ENCODE peak calls at places on chromosome 11, in six cellular contexts. One of them, this sample, is unnamed.

GRCh38 chr11:34284836-34285235 is 73.0 kb downstream of the ABTB2 start:
- DNase-seq in breast epithelium: no peak
- DNase-seq in heart left ventricle: no peak
- DNase-seq in spleen: no peak
- DNase-seq in gastrocnemius medialis: no peak
- DNase-seq in body of pancreas: no peak
- DNase-seq in this sample: no peak

GRCh38 chr11:128506384-128506783 is 81.0 kb downstream of the ETS1 start:
- DNase-seq in breast epithelium: no peak
- DNase-seq in gastrocnemius medialis: no peak
- DNase-seq in spleen: no peak
- DNase-seq in heart left ventricle: no peak
- DNase-seq in body of pancreas: no peak
- DNase-seq in this sample: no peak

GRCh38 chr11:10858505-10859360 is 880 bp upstream of the ZBED5 start:
- DNase-seq in gastrocnemius medialis: peak; percentile 53
- DNase-seq in heart left ventricle: peak; percentile 78
- DNase-seq in spleen: peak; percentile 92
- DNase-seq in body of pancreas: peak; percentile 65
- DNase-seq in breast epithelium: peak; percentile 60
- DNase-seq in this sample: peak; percentile 7

GRCh38 chr11:1290052-1291040 is 19.1 kb downstream of the TOLLIP start:
- DNase-seq in body of pancreas: no peak
- DNase-seq in gastrocnemius medialis: peak; percentile 8
- DNase-seq in heart left ventricle: peak; percentile 17
- DNase-seq in breast epithelium: no peak
- DNase-seq in spleen: peak; percentile 57
- DNase-seq in this sample: no peak

GRCh38 chr11:65112551-65113360 is 1.1 kb downstream of the TM7SF2 start:
- DNase-seq in breast epithelium: no peak
- DNase-seq in body of pancreas: peak; percentile 69
- DNase-seq in gastrocnemius medialis: peak; percentile 55
- DNase-seq in heart left ventricle: peak; percentile 73
- DNase-seq in spleen: peak; percentile 95
- DNase-seq in this sample: no peak

GRCh38 chr11:122769126-122769780 is 69.0 kb upstream of the CRTAM start:
- DNase-seq in spleen: no peak
- DNase-seq in breast epithelium: no peak
- DNase-seq in body of pancreas: no peak
- DNase-seq in gastrocnemius medialis: no peak
- DNase-seq in heart left ventricle: no peak
- DNase-seq in this sample: no peak

GRCh38 chr11:71947498-71947897 is 18.7 kb downstream of the RNF121 start:
- DNase-seq in spleen: no peak
- DNase-seq in gastrocnemius medialis: no peak
- DNase-seq in body of pancreas: no peak
- DNase-seq in heart left ventricle: no peak
- DNase-seq in breast epithelium: no peak
- DNase-seq in this sample: no peak

GRCh38 chr11:73188301-73188700 is 29.8 kb upstream of the P2RY2 start:
- DNase-seq in body of pancreas: no peak
- DNase-seq in gastrocnemius medialis: peak; percentile 94
- DNase-seq in heart left ventricle: peak; percentile 82
- DNase-seq in breast epithelium: no peak
- DNase-seq in spleen: no peak
- DNase-seq in this sample: no peak

GRCh38 chr11:13278620-13279486 is 1.3 kb downstream of the BMAL1 start:
- DNase-seq in breast epithelium: no peak
- DNase-seq in body of pancreas: no peak
- DNase-seq in gastrocnemius medialis: no peak
- DNase-seq in heart left ventricle: no peak
- DNase-seq in spleen: peak; percentile 87
- DNase-seq in this sample: no peak

DNA sequence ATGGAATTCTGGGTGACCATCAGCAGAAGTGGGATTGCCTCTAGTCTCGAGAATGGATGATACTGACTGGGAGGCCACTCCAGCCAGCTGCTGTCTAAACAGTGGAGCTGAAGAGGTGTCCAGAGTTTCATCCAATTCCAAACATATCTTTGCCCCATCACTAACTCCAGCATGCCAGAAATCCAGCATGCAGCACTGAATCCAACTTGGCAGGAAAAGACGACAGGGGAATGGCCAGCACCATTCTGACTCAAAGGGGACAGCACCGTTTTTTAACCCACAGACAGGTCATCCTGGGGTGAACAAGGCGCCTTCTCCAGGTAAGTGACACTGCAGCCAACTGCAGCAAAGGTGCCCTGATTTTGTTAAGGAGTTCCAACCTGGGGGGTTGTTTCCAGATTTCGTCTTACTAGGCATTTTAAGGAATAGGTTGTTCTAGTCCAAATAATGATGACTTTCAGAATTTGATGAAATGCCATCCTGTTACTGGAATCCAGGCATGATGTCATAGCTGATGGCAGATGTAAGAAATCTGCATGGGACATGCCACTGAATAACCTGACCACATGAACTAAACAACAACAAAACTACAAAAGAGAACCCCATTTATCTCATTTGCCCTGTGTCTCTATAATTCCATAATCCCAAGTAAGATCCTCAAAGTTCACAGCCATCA is 32.3 kb downstream of the FEZ1 start:
- DNase-seq in body of pancreas: no peak
- DNase-seq in gastrocnemius medialis: no peak
- DNase-seq in breast epithelium: no peak
- DNase-seq in spleen: no peak
- DNase-seq in heart left ventricle: no peak
- DNase-seq in this sample: no peak
- TF ChIP-seq POLR2A in body of pancreas: no peak
- TF ChIP-seq POLR2A in gastrocnemius medialis: no peak
- TF ChIP-seq POLR2A in breast epithelium: no peak
- TF ChIP-seq POLR2A in spleen: no peak
- TF ChIP-seq POLR2A in heart left ventricle: no peak
- TF ChIP-seq POLR2A in this sample: no peak

GRCh38 chr11:57638005-57638760 is 11.5 kb downstream of the YPEL4 start:
- DNase-seq in heart left ventricle: peak; percentile 80
- DNase-seq in spleen: no peak
- DNase-seq in gastrocnemius medialis: no peak
- DNase-seq in breast epithelium: peak; percentile 80
- DNase-seq in body of pancreas: peak; percentile 64
- DNase-seq in this sample: peak; percentile 95
- TF ChIP-seq POLR2A in heart left ventricle: peak; percentile 37
- TF ChIP-seq POLR2A in spleen: no peak
- TF ChIP-seq POLR2A in gastrocnemius medialis: no peak
- TF ChIP-seq POLR2A in breast epithelium: no peak
- TF ChIP-seq POLR2A in body of pancreas: peak; percentile 64
- TF ChIP-seq POLR2A in this sample: peak; percentile 74

GRCh38 chr11:47408598-47409439 is 429 bp downstream of the SLC39A13 start:
- DNase-seq in body of pancreas: peak; percentile 53
- DNase-seq in heart left ventricle: peak; percentile 70
- DNase-seq in breast epithelium: peak; percentile 79
- DNase-seq in spleen: peak; percentile 96
- DNase-seq in gastrocnemius medialis: peak; percentile 49
- DNase-seq in this sample: peak; percentile 99
- TF ChIP-seq POLR2A in body of pancreas: no peak
- TF ChIP-seq POLR2A in heart left ventricle: no peak
- TF ChIP-seq POLR2A in breast epithelium: no peak
- TF ChIP-seq POLR2A in spleen: no peak
- TF ChIP-seq POLR2A in gastrocnemius medialis: no peak
- TF ChIP-seq POLR2A in this sample: peak; percentile 41

GRCh38 chr11:113876074-113876797 is 864 bp upstream of the USP28 start:
- DNase-seq in body of pancreas: no peak
- DNase-seq in breast epithelium: no peak
- DNase-seq in heart left ventricle: no peak
- DNase-seq in spleen: peak; percentile 87
- DNase-seq in gastrocnemius medialis: no peak
- DNase-seq in this sample: no peak

GRCh38 chr11:113874920-113875413 is 405 bp downstream of the USP28 start:
- DNase-seq in body of pancreas: no peak
- DNase-seq in gastrocnemius medialis: no peak
- DNase-seq in breast epithelium: no peak
- DNase-seq in heart left ventricle: no peak
- DNase-seq in spleen: no peak
- DNase-seq in this sample: no peak

GRCh38 chr11:113876798-113877672 is 1.7 kb upstream of the USP28 start:
- DNase-seq in spleen: no peak
- DNase-seq in heart left ventricle: no peak
- DNase-seq in gastrocnemius medialis: no peak
- DNase-seq in body of pancreas: no peak
- DNase-seq in breast epithelium: no peak
- DNase-seq in this sample: no peak

GRCh38 chr11:113874096-113874919 is 1.1 kb downstream of the USP28 start:
- DNase-seq in body of pancreas: no peak
- DNase-seq in spleen: no peak
- DNase-seq in heart left ventricle: no peak
- DNase-seq in breast epithelium: no peak
- DNase-seq in gastrocnemius medialis: no peak
- DNase-seq in this sample: no peak

GRCh38 chr11:113875414-113876073 is at the start of gene USP28:
- DNase-seq in spleen: peak; percentile 99
- DNase-seq in heart left ventricle: peak; percentile 99
- DNase-seq in gastrocnemius medialis: peak; percentile 97
- DNase-seq in body of pancreas: peak; percentile 98
- DNase-seq in breast epithelium: peak; percentile 92
- DNase-seq in this sample: peak; percentile 86
- TF ChIP-seq POLR2A in spleen: peak; percentile 59
- TF ChIP-seq POLR2A in heart left ventricle: peak; percentile 81
- TF ChIP-seq POLR2A in gastrocnemius medialis: peak; percentile 93
- TF ChIP-seq POLR2A in body of pancreas: peak; percentile 94
- TF ChIP-seq POLR2A in breast epithelium: peak; percentile 63
- TF ChIP-seq POLR2A in this sample: peak; percentile 76

This sample was measured in H54.